ENCODE peak calls at places on chromosomes 1 and 21, in ten cellular contexts. W is psoas muscle, Z is ovary, D is HL-60, T is BJ, B is aorta, P is stomach, U is heart left ventricle, Y is left ventricle myocardium inferior, V is cardiac muscle cell. M is an unnamed sample. For H3K27me3, the result is how much of the 10 kb centered on the place peaks cover.

GRCh38 chr1:10632691-10633090 is 157.9 kb downstream of the PEX14 start:
- DNase-seq in W (peak), Z (no peak), D (no peak), T (no peak), B (peak), P (no peak), U (peak), Y (no peak), V (no peak), M (no peak)

GRCh38 chr1:87115317-87115885 is 201.0 kb downstream of the HS2ST1 start:
- DNase-seq in W (no peak), Z (no peak), D (no peak), T (peak), B (no peak), P (no peak), U (no peak), Y (no peak), V (peak), M (no peak)

GRCh38 chr1:234755449-234755863 is 145.5 kb upstream of the IRF2BP2 start:
- DNase-seq in W (peak), Z (peak), D (peak), T (peak), B (peak), P (peak), U (peak), Y (peak), V (peak), M (peak)

GRCh38 chr1:22745675-22746585 is 35.3 kb downstream of the EPHB2 start:
- DNase-seq in W (no peak), Z (no peak), D (peak), T (peak), B (no peak), P (no peak), U (no peak), Y (no peak), V (peak), M (no peak)

GRCh38 chr1:6185635-6186382 is 5.7 kb upstream of the CHD5 start:
- DNase-seq in W (peak), Z (no peak), D (no peak), T (no peak), B (no peak), P (no peak), U (no peak), Y (no peak), V (peak), M (no peak)

GRCh38 chr1:158819461-158820443 is 11.4 kb upstream of the MNDA start:
- DNase-seq in W (no peak), Z (no peak), D (no peak), T (no peak), B (no peak), P (no peak), U (no peak), Y (no peak), V (peak), M (no peak)

GRCh38 chr1:79190074-79190473 is 183.5 kb upstream of the ADGRL4 start:
- DNase-seq in W (no peak), Z (no peak), D (no peak), T (no peak), B (no peak), P (no peak), U (no peak), Y (no peak), V (peak), M (no peak)

GRCh38 chr1:164518692-164519332 is 40.2 kb upstream of the PBX1 start:
- DNase-seq in W (no peak), Z (no peak), D (no peak), T (no peak), B (no peak), P (no peak), U (no peak), Y (no peak), V (no peak), M (no peak)

GRCh38 chr1:151024540-151025146 is 11.7 kb upstream of the BNIPL start:
- DNase-seq in W (peak), Z (peak), D (no peak), T (no peak), B (peak), P (peak), U (peak), Y (peak), V (peak), M (peak)

GRCh38 chr1:155900161-155900560 is 11.0 kb downstream of the RIT1 start:
- DNase-seq in W (no peak), Z (no peak), D (no peak), T (no peak), B (no peak), P (no peak), U (no peak), Y (no peak), V (no peak), M (no peak)

GRCh38 chr1:162690672-162691434 is 58.6 kb downstream of the DDR2 start:
- DNase-seq in W (peak), Z (peak), D (no peak), T (peak), B (peak), P (no peak), U (peak), Y (peak), V (peak), M (peak)

GRCh38 chr1:20426923-20427322 is 59.1 kb downstream of the CAMK2N1 start:
- DNase-seq in W (no peak), Z (no peak), D (no peak), T (peak), B (no peak), P (no peak), U (no peak), Y (no peak), V (peak), M (no peak)

GRCh38 chr1:176643536-176643935 is 180.6 kb downstream of the PAPPA2 start:
- DNase-seq in W (no peak), Z (no peak), D (no peak), T (no peak), B (no peak), P (no peak), U (no peak), Y (no peak), V (no peak), M (no peak)

GRCh38 chr1:204075116-204075636 is 2.3 kb downstream of the SOX13 start:
- DNase-seq in W (peak), Z (peak), D (no peak), T (no peak), B (peak), P (peak), U (no peak), Y (no peak), V (peak), M (no peak)

GRCh38 chr1:208239518-208240381 is 4.4 kb downstream of the PLXNA2 start:
- DNase-seq in W (no peak), Z (peak), D (no peak), T (no peak), B (no peak), P (peak), U (no peak), Y (no peak), V (no peak), M (no peak)

GRCh38 chr1:159561513-159561912 is 25.7 kb upstream of the OR10J5 start:
- DNase-seq in W (no peak), Z (no peak), D (no peak), T (no peak), B (no peak), P (no peak), U (no peak), Y (no peak), V (no peak), M (no peak)

GRCh38 chr1:36176151-36176949 is 20.4 kb downstream of the MAP7D1 start:
- DNase-seq in W (no peak), Z (no peak), D (no peak), T (no peak), B (no peak), P (no peak), U (no peak), Y (peak), V (no peak), M (no peak)

GRCh38 chr1:223045164-223045957 is 97.7 kb downstream of the TLR5 start:
- DNase-seq in W (no peak), Z (no peak), D (no peak), T (no peak), B (no peak), P (no peak), U (no peak), Y (no peak), V (no peak), M (no peak)

GRCh38 chr1:229848762-229849677 is 218.0 kb upstream of the GALNT2 start:
- DNase-seq in W (no peak), Z (no peak), D (no peak), T (no peak), B (no peak), P (no peak), U (no peak), Y (no peak), V (peak), M (no peak)

GRCh38 chr21:35925497-35925896 is 134.8 kb downstream of the SETD4 start:
- DNase-seq in W (no peak), Z (no peak), D (no peak), T (no peak), B (peak), P (peak), U (no peak), Y (no peak), V (peak), M (no peak)

GRCh38 chr21:41611441-41611840 is 103.5 kb upstream of the TMPRSS2 start:
- DNase-seq in W (no peak), Z (no peak), D (no peak), T (no peak), B (no peak), P (no peak), U (no peak), Y (no peak), V (no peak), M (no peak)

GRCh38 chr1:171717080-171717479 is 24.8 kb downstream of the VAMP4 start:
- DNase-seq in W (no peak), Z (no peak), D (no peak), T (no peak), B (no peak), P (no peak), U (no peak), Y (no peak), V (no peak), M (no peak)

GRCh38 chr1:87642581-87643129 is 314.0 kb downstream of the LMO4 start:
- DNase-seq in W (no peak), Z (no peak), D (no peak), T (no peak), B (no peak), P (no peak), U (no peak), Y (no peak), V (peak), M (no peak)

GRCh38 chr1:44512313-44512885 is 107.3 kb downstream of the RNF220 start:
- DNase-seq in W (no peak), Z (no peak), D (no peak), T (no peak), B (no peak), P (peak), U (no peak), Y (no peak), V (no peak), M (no peak)

GRCh38 chr1:2003564-2004131 is at the start of gene CFAP74:
- DNase-seq in W (no peak), Z (no peak), D (no peak), T (no peak), B (no peak), P (no peak), U (no peak), Y (no peak), V (peak), M (peak)

GRCh38 chr1:47661065-47661464 is 223.2 kb downstream of the FOXD2 start:
- DNase-seq in W (no peak), Z (no peak), D (no peak), T (no peak), B (no peak), P (peak), U (no peak), Y (no peak), V (no peak), M (no peak)

GRCh38 chr1:155713054-155713453 is 24.2 kb downstream of the DAP3 start:
- DNase-seq in W (no peak), Z (no peak), D (no peak), T (no peak), B (no peak), P (no peak), U (no peak), Y (no peak), V (no peak), M (no peak)

GRCh38 chr1:178408869-178409268 is 87.9 kb downstream of the CLEC20A start:
- DNase-seq in W (no peak), Z (no peak), D (no peak), T (no peak), B (no peak), P (no peak), U (no peak), Y (no peak), V (no peak), M (no peak)

GRCh38 chr1:208227366-208227765 is 16.8 kb downstream of the PLXNA2 start:
- DNase-seq in W (no peak), Z (no peak), D (no peak), T (no peak), B (no peak), P (no peak), U (no peak), Y (no peak), V (peak), M (no peak)

GRCh38 chr1:28233264-28233606 is 406 bp upstream of the DNAJC8 start:
- DNase-seq in W (no peak), Z (no peak), D (no peak), T (no peak), B (no peak), P (no peak), U (no peak), Y (no peak), V (no peak), M (no peak)

GRCh38 chr1:113998361-113998760 is 19.1 kb downstream of the OLFML3 start:
- DNase-seq in W (no peak), Z (no peak), D (no peak), T (no peak), B (no peak), P (no peak), U (no peak), Y (no peak), V (peak), M (no peak)

GRCh38 chr1:147109041-147109440 is 63.2 kb downstream of the PRKAB2 start:
- DNase-seq in W (no peak), Z (no peak), D (no peak), T (no peak), B (no peak), P (no peak), U (no peak), Y (no peak), V (no peak), M (no peak)

GRCh38 chr1:117188268-117189108 is 22.2 kb downstream of the VTCN1 start:
- DNase-seq in W (no peak), Z (no peak), D (no peak), T (peak), B (no peak), P (no peak), U (no peak), Y (no peak), V (no peak), M (no peak)

GRCh38 chr1:31831397-31832378 is 15.9 kb upstream of the SPOCD1 start:
- DNase-seq in W (no peak), Z (no peak), D (no peak), T (no peak), B (no peak), P (no peak), U (no peak), Y (no peak), V (no peak), M (no peak)

GRCh38 chr1:42128499-42128898 is 24.7 kb upstream of the GUCA2B start:
- DNase-seq in W (no peak), Z (no peak), D (no peak), T (no peak), B (no peak), P (no peak), U (no peak), Y (no peak), V (no peak), M (no peak)
- H3K27me3 ChIP-seq in W (under half), Z (under half), D (under half), T (under half), B (under half), P (under half), U (under half), Y (under half), V (under half), M (under half)

GRCh38 chr1:25757151-25757845 is 42.7 kb upstream of the SELENON start:
- DNase-seq in W (no peak), Z (no peak), D (no peak), T (no peak), B (no peak), P (no peak), U (no peak), Y (no peak), V (no peak), M (no peak)

GRCh38 chr1:25757846-25758185 is 42.2 kb upstream of the SELENON start:
- DNase-seq in W (no peak), Z (no peak), D (no peak), T (no peak), B (no peak), P (no peak), U (no peak), Y (no peak), V (no peak), M (no peak)

GRCh38 chr1:25760122-25760719 is 39.8 kb upstream of the SELENON start:
- DNase-seq in W (no peak), Z (no peak), D (no peak), T (no peak), B (no peak), P (no peak), U (no peak), Y (no peak), V (no peak), M (no peak)

GRCh38 chr1:25760871-25761270 is 39.1 kb upstream of the SELENON start:
- DNase-seq in W (no peak), Z (no peak), D (no peak), T (no peak), B (no peak), P (no peak), U (no peak), Y (no peak), V (no peak), M (no peak)

GRCh38 chr1:25758466-25759070 is 41.4 kb upstream of the SELENON start:
- DNase-seq in W (no peak), Z (no peak), D (no peak), T (no peak), B (no peak), P (peak), U (no peak), Y (no peak), V (no peak), M (no peak)
- H3K27me3 ChIP-seq in W (under half), Z (under half), D (under half), T (under half), B (under half), P (under half), U (under half), Y (under half), V (under half), M (under half)

GRCh38 chr1:179747611-179748010 is 4.5 kb downstream of the FAM163A start:
- DNase-seq in W (no peak), Z (no peak), D (no peak), T (no peak), B (no peak), P (no peak), U (no peak), Y (no peak), V (no peak), M (no peak)
- H3K27me3 ChIP-seq in W (under half), Z (under half), D (under half), T (under half), B (under half), P (half or more), U (under half), Y (half or more), V (half or more), M (under half)

GRCh38 chr21:34052171-34052570 is 21.2 kb upstream of the MRPS6 start:
- DNase-seq in W (no peak), Z (no peak), D (no peak), T (no peak), B (no peak), P (no peak), U (no peak), Y (no peak), V (no peak), M (no peak)
- H3K27me3 ChIP-seq in W (under half), Z (under half), D (under half), T (under half), B (under half), P (under half), U (under half), Y (under half), V (under half), M (under half)

GRCh38 chr1:213986020-213986924 is 1.5 kb upstream of the PROX1 start:
- DNase-seq in W (no peak), Z (no peak), D (no peak), T (no peak), B (no peak), P (no peak), U (no peak), Y (no peak), V (no peak), M (no peak)

GRCh38 chr1:213986925-213987250 is 885 bp upstream of the PROX1 start:
- DNase-seq in W (no peak), Z (no peak), D (no peak), T (no peak), B (no peak), P (no peak), U (no peak), Y (no peak), V (no peak), M (no peak)

GRCh38 chr1:213983589-213984386 is 4.0 kb upstream of the PROX1 start:
- DNase-seq in W (no peak), Z (no peak), D (no peak), T (no peak), B (no peak), P (no peak), U (no peak), Y (no peak), V (no peak), M (no peak)

GRCh38 chr1:213984387-213985180 is 3.2 kb upstream of the PROX1 start:
- DNase-seq in W (no peak), Z (no peak), D (no peak), T (no peak), B (no peak), P (no peak), U (no peak), Y (no peak), V (no peak), M (no peak)

GRCh38 chr1:213985181-213986019 is 2.4 kb upstream of the PROX1 start:
- DNase-seq in W (no peak), Z (no peak), D (no peak), T (no peak), B (no peak), P (no peak), U (peak), Y (no peak), V (no peak), M (no peak)
- H3K27me3 ChIP-seq in W (under half), Z (under half), D (half or more), T (under half), B (under half), P (half or more), U (under half), Y (half or more), V (under half), M (half or more)